ENCODE peak calls at places on chromosomes 12 and 14, in four cellular contexts. H is H1, R is A549, U is K562. O is an unnamed sample.

GRCh38 chr14:94036328-94037167 is 10.4 kb downstream of the OTUB2 start:
- DNase-seq in R (peak), U (peak), H (peak), O (peak)

GRCh38 chr14:94052662-94053061 is 26.5 kb downstream of the OTUB2 start:
- DNase-seq in H (peak), R (no peak), U (no peak), O (no peak)

GRCh38 chr14:23528555-23528954 is 23.0 kb downstream of the ZFHX2 start:
- DNase-seq in U (no peak), R (no peak), H (no peak), O (no peak)

GRCh38 chr14:77045570-77045890 is 17.0 kb upstream of the IRF2BPL start:
- DNase-seq in U (no peak), R (no peak), H (no peak), O (no peak)

GRCh38 chr12:71216725-71217579 is 59.2 kb upstream of the TSPAN8 start:
- DNase-seq in R (peak), U (peak), H (no peak), O (peak)

GRCh38 chr12:40499856-40500255 is 192.4 kb upstream of the CNTN1 start:
- DNase-seq in H (no peak), R (no peak), U (no peak), O (no peak)

GRCh38 chr12:108237272-108237671 is 101.8 kb downstream of the CMKLR1 start:
- DNase-seq in U (peak), H (peak), R (peak), O (peak)

GRCh38 chr12:68420225-68421008 is 88.3 kb upstream of the MDM1 start:
- DNase-seq in R (no peak), U (no peak), H (no peak), O (no peak)

GRCh38 chr12:58069268-58069967 is 128.1 kb downstream of the ATP23 start:
- DNase-seq in H (no peak), U (no peak), R (no peak), O (no peak)

GRCh38 chr12:76183459-76184186 is 99.1 kb upstream of the NAP1L1 start:
- DNase-seq in U (peak), H (no peak), R (peak), O (peak)

GRCh38 chr12:30437044-30437443 is 258.6 kb downstream of the IPO8 start:
- DNase-seq in H (no peak), U (no peak), R (no peak), O (no peak)

GRCh38 chr14:90554341-90554740 is 157.5 kb downstream of the CALM1 start:
- DNase-seq in H (no peak), R (no peak), U (no peak), O (no peak)

GRCh38 chr14:105167303-105168092 is 1.1 kb downstream of the JAG2 start:
- DNase-seq in U (peak), H (no peak), R (no peak), O (no peak)

GRCh38 chr14:29810657-29811056 is 117.0 kb downstream of the PRKD1 start:
- DNase-seq in H (no peak), R (no peak), U (no peak), O (no peak)

GRCh38 chr12:124727244-124727673 is 136.4 kb downstream of the SCARB1 start:
- DNase-seq in U (peak), R (no peak), H (no peak), O (peak)

GRCh38 chr12:10540776-10541205 is 35.1 kb downstream of the EIF2S3B start:
- DNase-seq in U (no peak), H (no peak), R (no peak), O (no peak)

GRCh38 chr14:100074431-100075100 is 9.3 kb downstream of the EVL start:
- DNase-seq in U (no peak), R (no peak), H (no peak), O (no peak)

GRCh38 chr14:75427482-75428229 is at the start of gene JDP2:
- DNase-seq in H (peak), U (peak), R (peak), O (peak)

GRCh38 chr12:69388371-69388770 is 28.8 kb downstream of the YEATS4 start:
- DNase-seq in H (no peak), U (no peak), R (peak), O (peak)

GRCh38 chr12:88617352-88617751 is 37.1 kb upstream of the KITLG start:
- DNase-seq in U (no peak), H (no peak), R (no peak), O (no peak)

GRCh38 chr12:88615490-88615889 is 35.2 kb upstream of the KITLG start:
- DNase-seq in U (no peak), R (no peak), H (no peak), O (no peak)
- TF ChIP-seq PHF8 in U (no peak), R (no peak), H (no peak), O (no peak)

GRCh38 chr12:114760151-114760877 is 76.3 kb upstream of the TBX3 start:
- DNase-seq in H (no peak), R (peak), U (no peak), O (no peak)
- TF ChIP-seq PHF8 in H (no peak), R (no peak), U (no peak), O (no peak)

GRCh38 chr14:102711946-102712345 is 65.3 kb upstream of the TRAF3 start:
- DNase-seq in R (no peak), H (peak), U (no peak), O (peak)

GRCh38 chr14:102711207-102711606 is 66.0 kb upstream of the TRAF3 start:
- DNase-seq in H (peak), R (no peak), U (no peak), O (no peak)

GRCh38 chr14:102708494-102708893 is 68.8 kb upstream of the TRAF3 start:
- DNase-seq in R (no peak), U (no peak), H (peak), O (no peak)
- TF ChIP-seq PHF8 in R (no peak), U (no peak), H (no peak), O (no peak)

GRCh38 chr12:74728006-74728405 is 190.4 kb downstream of the ATXN7L3B start:
- DNase-seq in U (no peak), R (no peak), H (no peak), O (no peak)

GRCh38 chr12:74722709-74723108 is 185.1 kb downstream of the ATXN7L3B start:
- DNase-seq in H (no peak), U (no peak), R (no peak), O (no peak)

GRCh38 chr12:74719447-74719846 is 181.8 kb downstream of the ATXN7L3B start:
- DNase-seq in R (no peak), H (no peak), U (no peak), O (no peak)

GRCh38 chr12:74725154-74725553 is 187.5 kb downstream of the ATXN7L3B start:
- DNase-seq in H (no peak), U (no peak), R (no peak), O (no peak)
- TF ChIP-seq PHF8 in H (no peak), U (no peak), R (no peak), O (no peak)

DNA sequence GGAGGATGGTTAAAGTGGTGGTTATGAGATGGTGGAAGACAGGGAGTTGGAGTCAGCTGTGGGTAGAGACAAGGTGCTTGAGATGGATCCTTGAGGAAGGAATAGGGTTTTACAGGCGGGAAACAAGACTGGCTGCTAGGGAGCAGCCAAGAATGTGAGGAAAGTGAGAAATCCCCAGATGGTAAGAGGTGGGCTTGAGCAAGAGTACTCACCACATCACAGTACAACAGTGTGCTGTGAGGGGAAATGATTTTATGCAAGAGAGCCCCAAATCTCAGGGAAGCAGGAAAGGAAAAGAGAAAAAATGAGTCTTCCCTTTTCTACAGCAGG is 7.4 kb downstream of the ATN1 start:
- DNase-seq in R (no peak), H (no peak), U (no peak), O (no peak)
- TF ChIP-seq PHF8 in R (no peak), H (no peak), U (no peak), O (no peak)

DNA sequence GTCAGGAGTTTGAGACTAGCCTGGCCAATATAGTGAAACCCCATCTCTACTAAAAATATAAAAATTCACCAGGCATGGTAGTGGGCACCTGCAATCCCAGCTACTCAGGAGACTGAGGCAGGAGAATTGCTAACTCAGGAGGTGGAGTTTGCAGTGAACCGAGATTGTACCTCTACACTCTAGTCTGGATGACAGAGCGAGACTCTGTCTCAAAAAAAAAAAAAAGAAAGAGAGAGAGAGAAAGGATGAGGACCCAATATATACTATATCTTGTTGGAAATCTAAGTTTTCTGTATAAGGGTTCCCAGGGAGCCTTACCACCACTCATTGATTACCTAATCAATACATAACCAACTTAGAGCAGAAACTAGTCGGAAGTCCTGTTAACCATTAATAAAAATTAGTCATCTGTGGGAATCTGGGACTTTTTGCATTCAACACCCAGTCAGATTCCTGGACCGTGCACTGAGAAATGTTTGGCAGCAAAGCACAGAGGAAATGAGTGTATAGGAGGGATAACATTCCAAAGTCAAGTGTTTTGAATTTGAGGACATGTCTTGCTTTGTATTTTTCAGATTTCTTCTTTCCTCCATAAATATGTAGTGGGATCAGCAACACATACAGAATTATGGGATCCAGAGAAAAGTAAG is 44.8 kb upstream of the NR2C1 start:
- DNase-seq in R (peak), H (no peak), U (no peak), O (peak)
- TF ChIP-seq PHF8 in R (no peak), H (no peak), U (no peak), O (no peak)

GRCh38 chr12:45464699-45465098 is 248.8 kb downstream of the ANO6 start:
- DNase-seq in R (peak), H (no peak), U (no peak), O (no peak)
- TF ChIP-seq PHF8 in R (no peak), H (no peak), U (no peak), O (no peak)

DNA sequence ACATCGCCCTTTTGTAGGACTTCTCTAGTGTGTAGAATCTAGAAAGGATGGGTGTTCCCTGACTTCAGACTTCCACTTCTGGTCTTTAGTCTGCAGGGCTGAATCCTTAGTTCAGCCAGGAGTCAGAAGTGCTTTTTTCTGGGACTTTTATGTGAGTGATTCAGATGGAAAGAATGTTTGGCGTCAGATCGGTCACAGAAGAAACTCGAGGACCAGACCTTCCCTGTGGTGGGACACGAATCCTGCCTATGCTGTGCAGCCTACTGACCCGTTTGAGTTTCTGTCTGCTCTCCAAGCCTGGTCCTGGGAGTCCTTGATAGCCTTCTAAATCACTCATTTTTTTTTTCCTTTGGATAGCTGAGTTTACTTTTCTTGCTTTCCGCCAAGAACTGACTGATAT is 165.3 kb upstream of the SSTR1 start:
- DNase-seq in U (no peak), H (no peak), R (peak), O (peak)
- TF ChIP-seq PHF8 in U (no peak), H (no peak), R (no peak), O (no peak)

GRCh38 chr12:49019435-49020317 is 1.1 kb upstream of the PRKAG1 start:
- DNase-seq in R (peak), H (peak), U (peak), O (peak)

GRCh38 chr12:49020441-49020840 is 1.9 kb upstream of the PRKAG1 start:
- DNase-seq in H (no peak), R (no peak), U (no peak), O (no peak)

GRCh38 chr12:49018282-49019119 is at the start of gene PRKAG1:
- DNase-seq in R (peak), U (peak), H (peak), O (peak)

GRCh38 chr12:49019120-49019430 is 499 bp upstream of the PRKAG1 start:
- DNase-seq in U (no peak), H (no peak), R (no peak), O (no peak)

GRCh38 chr12:49017764-49018281 is 753 bp downstream of the PRKAG1 start:
- DNase-seq in R (no peak), U (peak), H (no peak), O (peak)
- TF ChIP-seq PHF8 in R (no peak), U (no peak), H (no peak), O (no peak)

GRCh38 chr12:22860926-22861325 is 236.0 kb downstream of the ETNK1 start:
- DNase-seq in U (no peak), H (no peak), R (no peak), O (no peak)

GRCh38 chr12:22855456-22855855 is 230.5 kb downstream of the ETNK1 start:
- DNase-seq in R (no peak), U (no peak), H (no peak), O (no peak)

GRCh38 chr12:22856120-22856699 is 231.2 kb downstream of the ETNK1 start:
- DNase-seq in H (no peak), R (peak), U (peak), O (peak)

DNA sequence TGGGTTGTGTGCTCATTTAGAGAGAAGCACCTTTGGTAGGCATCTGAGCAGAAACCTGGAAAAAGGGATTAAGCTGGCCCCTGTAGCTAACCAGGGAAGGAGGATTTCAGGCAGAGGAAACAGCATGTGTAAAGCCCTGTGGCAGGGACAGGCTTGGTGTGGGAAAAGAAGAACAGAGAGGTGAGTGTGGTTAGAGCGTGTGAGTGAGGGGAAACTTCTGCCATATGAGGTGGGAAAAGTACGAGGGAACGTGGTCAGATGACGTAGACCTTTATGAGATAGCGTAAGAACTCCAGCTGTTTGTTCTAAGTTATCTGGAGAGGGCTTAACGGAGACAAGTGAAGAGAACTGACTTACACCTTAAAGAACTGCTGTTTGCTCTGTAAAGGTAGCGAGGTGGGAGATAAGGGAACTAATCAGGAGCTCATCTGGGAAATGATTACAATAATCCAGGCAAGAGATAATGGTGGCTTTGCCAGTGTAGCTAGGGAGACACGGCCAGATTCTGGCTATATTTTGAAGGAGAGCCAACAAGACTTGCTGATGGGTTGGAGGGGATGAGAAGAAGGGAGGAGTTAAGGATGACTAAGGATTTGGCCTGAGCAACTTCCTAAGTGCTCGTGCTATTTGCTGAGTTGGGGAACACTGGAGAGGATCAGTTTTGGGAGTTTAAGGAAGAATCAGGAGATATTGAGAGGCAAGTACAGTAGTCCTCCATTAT is 234.0 kb downstream of the ETNK1 start:
- DNase-seq in U (no peak), H (no peak), R (no peak), O (no peak)
- TF ChIP-seq PHF8 in U (no peak), H (no peak), R (no peak), O (no peak)

O was measured in HepG2.